ENCODE peak calls at places on chromosomes 4 and X, in six cellular contexts. One of them, this sample, is unnamed.

GRCh38 chr4:148447672-148448071 is 5.5 kb upstream of the NR3C2 start:
- DNase-seq in GM12878: no peak
- DNase-seq in K562: no peak
- DNase-seq in HepG2: no peak
- DNase-seq in GM12891: no peak
- DNase-seq in H1: no peak
- DNase-seq in this sample: no peak

GRCh38 chrX:40165206-40165605 is 67.4 kb upstream of the BCOR start:
- DNase-seq in GM12878: no peak
- DNase-seq in H1: no peak
- DNase-seq in GM12891: no peak
- DNase-seq in HepG2: no peak
- DNase-seq in K562: no peak
- DNase-seq in this sample: no peak

GRCh38 chr4:6710282-6710681 is 617 bp upstream of the MRFAP1L1 start:
- DNase-seq in GM12878: no peak
- DNase-seq in GM12891: no peak
- DNase-seq in H1: no peak
- DNase-seq in HepG2: no peak
- DNase-seq in K562: no peak
- DNase-seq in this sample: no peak

GRCh38 chrX:8424941-8425340 is 39.7 kb upstream of the VCX3B start:
- DNase-seq in H1: no peak
- DNase-seq in HepG2: no peak
- DNase-seq in K562: no peak
- DNase-seq in GM12878: no peak
- DNase-seq in GM12891: no peak
- DNase-seq in this sample: no peak

GRCh38 chr4:25767877-25768475 is 94.8 kb downstream of the SEL1L3 start:
- DNase-seq in HepG2: peak
- DNase-seq in K562: peak
- DNase-seq in H1: peak
- DNase-seq in GM12878: no peak
- DNase-seq in GM12891: peak
- DNase-seq in this sample: no peak

GRCh38 chrX:54602563-54602962 is 72.5 kb downstream of the GNL3L start:
- DNase-seq in GM12878: no peak
- DNase-seq in HepG2: no peak
- DNase-seq in H1: no peak
- DNase-seq in K562: no peak
- DNase-seq in GM12891: no peak
- DNase-seq in this sample: no peak

GRCh38 chr4:142645478-142646108 is 200.5 kb downstream of the INPP4B start:
- DNase-seq in GM12878: no peak
- DNase-seq in GM12891: no peak
- DNase-seq in H1: no peak
- DNase-seq in HepG2: no peak
- DNase-seq in K562: no peak
- DNase-seq in this sample: no peak

GRCh38 chrX:283115-283845 is 2.1 kb downstream of the PLCXD1 start:
- DNase-seq in HepG2: no peak
- DNase-seq in GM12878: peak
- DNase-seq in GM12891: peak
- DNase-seq in K562: peak
- DNase-seq in H1: peak
- DNase-seq in this sample: peak

GRCh38 chr4:58543465-58543864 is 1433.3 kb upstream of the IGFBP7 start:
- DNase-seq in GM12891: no peak
- DNase-seq in GM12878: no peak
- DNase-seq in K562: no peak
- DNase-seq in H1: no peak
- DNase-seq in HepG2: no peak
- DNase-seq in this sample: no peak

GRCh38 chr4:64899563-64899962 is 490.3 kb upstream of the TECRL start:
- DNase-seq in HepG2: no peak
- DNase-seq in H1: no peak
- DNase-seq in GM12891: no peak
- DNase-seq in K562: no peak
- DNase-seq in GM12878: no peak
- DNase-seq in this sample: no peak

GRCh38 chrX:139844163-139844562 is 88.7 kb downstream of the ATP11C start:
- DNase-seq in HepG2: no peak
- DNase-seq in GM12891: peak
- DNase-seq in K562: no peak
- DNase-seq in GM12878: no peak
- DNase-seq in H1: no peak
- DNase-seq in this sample: no peak

GRCh38 chr4:2787230-2788100 is 5.4 kb upstream of the SH3BP2 start:
- DNase-seq in HepG2: no peak
- DNase-seq in GM12891: peak
- DNase-seq in K562: no peak
- DNase-seq in H1: no peak
- DNase-seq in GM12878: peak
- DNase-seq in this sample: peak

GRCh38 chr4:154039435-154040061 is 250.7 kb upstream of the SFRP2 start:
- DNase-seq in GM12878: no peak
- DNase-seq in GM12891: no peak
- DNase-seq in K562: no peak
- DNase-seq in HepG2: no peak
- DNase-seq in H1: no peak
- DNase-seq in this sample: no peak

GRCh38 chr4:70772929-70773555 is 51.3 kb downstream of the RUFY3 start:
- DNase-seq in GM12878: no peak
- DNase-seq in K562: no peak
- DNase-seq in HepG2: no peak
- DNase-seq in H1: no peak
- DNase-seq in GM12891: peak
- DNase-seq in this sample: no peak

GRCh38 chr4:110625593-110626292 is 2.9 kb upstream of the PITX2 start:
- DNase-seq in GM12878: no peak
- DNase-seq in GM12891: no peak
- DNase-seq in K562: no peak
- DNase-seq in H1: no peak
- DNase-seq in HepG2: no peak
- DNase-seq in this sample: no peak

GRCh38 chrX:17860179-17860780 is 818 bp downstream of the RAI2 start:
- DNase-seq in GM12891: no peak
- DNase-seq in GM12878: no peak
- DNase-seq in H1: no peak
- DNase-seq in K562: no peak
- DNase-seq in HepG2: no peak
- DNase-seq in this sample: peak

GRCh38 chrX:110853610-110854009 is 58.0 kb upstream of the CHRDL1 start:
- DNase-seq in HepG2: no peak
- DNase-seq in H1: no peak
- DNase-seq in GM12878: no peak
- DNase-seq in GM12891: no peak
- DNase-seq in K562: no peak
- DNase-seq in this sample: no peak

GRCh38 chr4:164438321-164438720 is 315.6 kb upstream of the SMIM31 start:
- DNase-seq in H1: no peak
- DNase-seq in K562: no peak
- DNase-seq in HepG2: no peak
- DNase-seq in GM12878: no peak
- DNase-seq in GM12891: no peak
- DNase-seq in this sample: no peak

GRCh38 chrX:18714910-18715309 is 7.5 kb downstream of the PPEF1 start:
- DNase-seq in GM12891: no peak
- DNase-seq in GM12878: no peak
- DNase-seq in H1: no peak
- DNase-seq in K562: no peak
- DNase-seq in HepG2: no peak
- DNase-seq in this sample: no peak

GRCh38 chr4:133148690-133149363 is at the start of gene PCDH10:
- DNase-seq in H1: peak
- DNase-seq in GM12878: no peak
- DNase-seq in GM12891: peak
- DNase-seq in HepG2: peak
- DNase-seq in K562: peak
- DNase-seq in this sample: no peak

GRCh38 chr4:143184217-143184502 is 557 bp upstream of the USP38 start:
- DNase-seq in HepG2: no peak
- DNase-seq in K562: no peak
- DNase-seq in GM12891: no peak
- DNase-seq in H1: no peak
- DNase-seq in GM12878: no peak
- DNase-seq in this sample: no peak

GRCh38 chr4:76897522-76898384 is at the start of gene SOWAHB:
- DNase-seq in GM12878: no peak
- DNase-seq in H1: peak
- DNase-seq in K562: no peak
- DNase-seq in GM12891: peak
- DNase-seq in HepG2: peak
- DNase-seq in this sample: peak

GRCh38 chr4:123327346-123327745 is 69.2 kb upstream of the SPRY1 start:
- DNase-seq in K562: no peak
- DNase-seq in GM12891: no peak
- DNase-seq in H1: no peak
- DNase-seq in GM12878: no peak
- DNase-seq in HepG2: no peak
- DNase-seq in this sample: no peak

GRCh38 chr4:157895205-157895604 is 277.6 kb downstream of the GASK1B start:
- DNase-seq in K562: no peak
- DNase-seq in H1: no peak
- DNase-seq in GM12891: no peak
- DNase-seq in GM12878: no peak
- DNase-seq in HepG2: no peak
- DNase-seq in this sample: no peak

GRCh38 chr4:121070274-121070673 is 2.1 kb downstream of the NDNF start:
- DNase-seq in K562: no peak
- DNase-seq in GM12891: no peak
- DNase-seq in H1: no peak
- DNase-seq in GM12878: no peak
- DNase-seq in HepG2: no peak
- DNase-seq in this sample: no peak

DNA sequence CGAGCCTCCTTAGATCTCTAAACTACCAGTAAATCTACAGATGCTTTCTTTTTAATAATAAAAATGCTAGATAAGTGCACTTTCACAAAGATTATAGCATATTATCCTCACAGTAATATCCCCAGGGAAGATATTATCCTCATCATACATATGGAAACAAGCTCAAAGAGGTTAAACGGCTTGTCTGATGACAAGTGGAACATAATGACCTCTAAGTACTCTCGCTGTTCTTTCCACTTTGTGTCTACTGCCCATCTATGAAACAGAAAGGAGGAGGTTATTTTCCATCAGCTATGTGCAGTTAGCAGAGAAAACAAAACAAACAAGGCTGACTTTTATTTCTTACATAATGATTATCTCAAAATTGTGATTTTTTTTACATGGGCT is 42.8 kb upstream of the PRDM8 start:
- DNase-seq in GM12878: no peak
- DNase-seq in H1: no peak
- DNase-seq in GM12891: no peak
- DNase-seq in HepG2: no peak
- DNase-seq in K562: no peak
- DNase-seq in this sample: no peak
- TF ChIP-seq POLR2AphosphoS5 in GM12878: no peak
- TF ChIP-seq POLR2AphosphoS5 in H1: no peak
- TF ChIP-seq POLR2AphosphoS5 in GM12891: no peak
- TF ChIP-seq POLR2AphosphoS5 in HepG2: no peak
- TF ChIP-seq POLR2AphosphoS5 in K562: no peak
- TF ChIP-seq POLR2AphosphoS5 in this sample: no peak

GRCh38 chr4:183659029-183659870 is at the start of the genes RWDD4 and TRAPPC11:
- DNase-seq in GM12891: peak
- DNase-seq in H1: peak
- DNase-seq in GM12878: peak
- DNase-seq in K562: peak
- DNase-seq in HepG2: peak
- DNase-seq in this sample: peak
- TF ChIP-seq POLR2A in GM12891: no peak
- TF ChIP-seq POLR2A in H1: peak
- TF ChIP-seq POLR2A in GM12878: peak
- TF ChIP-seq POLR2A in K562: peak
- TF ChIP-seq POLR2A in HepG2: peak
- TF ChIP-seq POLR2A in this sample: peak

GRCh38 chr4:98939892-98940298 is 11.0 kb upstream of the EIF4E start:
- DNase-seq in H1: no peak
- DNase-seq in HepG2: peak
- DNase-seq in GM12878: no peak
- DNase-seq in GM12891: no peak
- DNase-seq in K562: peak
- DNase-seq in this sample: no peak
- TF ChIP-seq TAF1 in H1: no peak
- TF ChIP-seq TAF1 in HepG2: no peak
- TF ChIP-seq TAF1 in GM12878: no peak
- TF ChIP-seq TAF1 in GM12891: no peak
- TF ChIP-seq TAF1 in K562: no peak
- TF ChIP-seq TAF1 in this sample: no peak

GRCh38 chrX:13432776-13433605 is 113.1 kb upstream of the ATXN3L start:
- DNase-seq in K562: no peak
- DNase-seq in GM12891: no peak
- DNase-seq in HepG2: no peak
- DNase-seq in H1: no peak
- DNase-seq in GM12878: no peak
- DNase-seq in this sample: no peak
- TF ChIP-seq POLR2AphosphoS5 in K562: no peak
- TF ChIP-seq POLR2AphosphoS5 in GM12891: no peak
- TF ChIP-seq POLR2AphosphoS5 in HepG2: no peak
- TF ChIP-seq POLR2AphosphoS5 in H1: no peak
- TF ChIP-seq POLR2AphosphoS5 in GM12878: no peak
- TF ChIP-seq POLR2AphosphoS5 in this sample: no peak

GRCh38 chrX:1537031-1537715 is at the start of gene P2RY8:
- DNase-seq in HepG2: peak
- DNase-seq in H1: no peak
- DNase-seq in GM12878: peak
- DNase-seq in GM12891: no peak
- DNase-seq in K562: peak
- DNase-seq in this sample: peak
- TF ChIP-seq POLR2A in HepG2: no peak
- TF ChIP-seq POLR2A in H1: no peak
- TF ChIP-seq POLR2A in GM12878: peak
- TF ChIP-seq POLR2A in GM12891: peak
- TF ChIP-seq POLR2A in K562: no peak
- TF ChIP-seq POLR2A in this sample: peak

GRCh38 chr4:22483551-22483981 is 32.3 kb downstream of the ADGRA3 start:
- DNase-seq in GM12878: peak
- DNase-seq in HepG2: no peak
- DNase-seq in H1: no peak
- DNase-seq in GM12891: no peak
- DNase-seq in K562: no peak
- DNase-seq in this sample: no peak

GRCh38 chr4:22487333-22487732 is 28.5 kb downstream of the ADGRA3 start:
- DNase-seq in HepG2: peak
- DNase-seq in GM12878: no peak
- DNase-seq in GM12891: no peak
- DNase-seq in H1: no peak
- DNase-seq in K562: no peak
- DNase-seq in this sample: no peak

GRCh38 chr4:22488136-22488535 is 27.7 kb downstream of the ADGRA3 start:
- DNase-seq in GM12891: no peak
- DNase-seq in K562: no peak
- DNase-seq in HepG2: no peak
- DNase-seq in GM12878: no peak
- DNase-seq in H1: no peak
- DNase-seq in this sample: no peak

GRCh38 chr4:22486276-22486675 is 29.6 kb downstream of the ADGRA3 start:
- DNase-seq in GM12891: no peak
- DNase-seq in K562: no peak
- DNase-seq in HepG2: no peak
- DNase-seq in H1: no peak
- DNase-seq in GM12878: no peak
- DNase-seq in this sample: no peak

GRCh38 chr4:22485751-22486150 is 30.1 kb downstream of the ADGRA3 start:
- DNase-seq in GM12878: no peak
- DNase-seq in GM12891: no peak
- DNase-seq in HepG2: no peak
- DNase-seq in K562: no peak
- DNase-seq in H1: no peak
- DNase-seq in this sample: no peak
- TF ChIP-seq TAF1 in GM12878: no peak
- TF ChIP-seq TAF1 in GM12891: no peak
- TF ChIP-seq TAF1 in HepG2: no peak
- TF ChIP-seq TAF1 in K562: no peak
- TF ChIP-seq TAF1 in H1: no peak
- TF ChIP-seq TAF1 in this sample: no peak

This sample was measured in GM12892.